ENCODE peak calls at places on chromosomes 13 and 19, in six cellular contexts. Z is A549; E is left ventricle myocardium inferior; Y is BE2C; R is IMR-90; B is CD8-positive, alpha-beta memory T cell. I is an unnamed sample.

GRCh38 chr19:8206147-8207087 is 2.8 kb upstream of the CERS4 start:
- DNase-seq in Z (no peak), E (no peak), Y (no peak), R (no peak), B (no peak), I (no peak)

GRCh38 chr13:54356849-54357248 is 1328.2 kb downstream of the OLFM4 start:
- DNase-seq in Z (no peak), E (no peak), Y (no peak), R (no peak), B (no peak), I (no peak)

GRCh38 chr13:20127263-20127562 is 33.6 kb downstream of the GJA3 start:
- DNase-seq in Z (no peak), E (no peak), Y (no peak), R (no peak), B (no peak), I (peak)

GRCh38 chr19:45958763-45959516 is 14.7 kb downstream of the NOVA2 start:
- DNase-seq in Z (no peak), E (no peak), Y (no peak), R (no peak), B (no peak), I (no peak)

GRCh38 chr13:110912651-110913051 is 2.2 kb downstream of the ANKRD10 start:
- DNase-seq in Z (peak), E (no peak), Y (no peak), R (peak), B (no peak), I (no peak)

GRCh38 chr19:57016076-57016475 is 103.7 kb upstream of the USP29 start:
- DNase-seq in Z (no peak), E (no peak), Y (no peak), R (no peak), B (no peak), I (no peak)

GRCh38 chr13:51501592-51502205 is 48.9 kb upstream of the INTS6 start:
- DNase-seq in Z (no peak), E (no peak), Y (no peak), R (peak), B (no peak), I (no peak)

GRCh38 chr19:45311640-45312039 is 11.0 kb downstream of the CKM start:
- DNase-seq in Z (no peak), E (no peak), Y (no peak), R (no peak), B (no peak), I (peak)

GRCh38 chr19:19514215-19514633 is 1.1 kb downstream of the TSSK6 start:
- DNase-seq in Z (no peak), E (peak), Y (no peak), R (no peak), B (no peak), I (no peak)

GRCh38 chr13:34901577-34901976 is 40.5 kb upstream of the NBEA start:
- DNase-seq in Z (no peak), E (no peak), Y (no peak), R (no peak), B (no peak), I (no peak)

GRCh38 chr19:56477429-56478338 is 539 bp upstream of the ZNF667 start:
- DNase-seq in Z (no peak), E (peak), Y (peak), R (peak), B (peak), I (peak)

GRCh38 chr13:99009987-99010551 is 32.2 kb upstream of the DOCK9 start:
- DNase-seq in Z (no peak), E (no peak), Y (no peak), R (no peak), B (no peak), I (no peak)

GRCh38 chr19:7904074-7905020 is 670 bp downstream of the MAP2K7 start:
- DNase-seq in Z (no peak), E (no peak), Y (peak), R (no peak), B (peak), I (peak)

GRCh38 chr19:45103625-45104319 is 10.8 kb downstream of the PPP1R37 start:
- DNase-seq in Z (no peak), E (no peak), Y (no peak), R (no peak), B (no peak), I (no peak)

GRCh38 chr19:21483589-21484170 is 21.7 kb upstream of the ZNF429 start:
- DNase-seq in Z (peak), E (peak), Y (peak), R (no peak), B (peak), I (peak)

GRCh38 chr19:32268381-32268780 is 77.0 kb upstream of the ZNF507 start:
- DNase-seq in Z (no peak), E (no peak), Y (no peak), R (no peak), B (no peak), I (no peak)

GRCh38 chr13:78659450-78660110 is 625 bp upstream of the OBI1 start:
- DNase-seq in Z (no peak), E (no peak), Y (no peak), R (peak), B (no peak), I (no peak)

GRCh38 chr19:19406878-19407639 is 1.6 kb downstream of the GATAD2A start:
- DNase-seq in Z (peak), E (no peak), Y (peak), R (peak), B (peak), I (peak)

GRCh38 chr19:16628183-16628983 is at the start of gene MED26:
- DNase-seq in Z (peak), E (peak), Y (peak), R (peak), B (peak), I (peak)

GRCh38 chr13:49124693-49125304 is 95.3 kb upstream of the MLNR start:
- DNase-seq in Z (no peak), E (no peak), Y (no peak), R (no peak), B (no peak), I (no peak)

GRCh38 chr13:39527961-39528720 is 74.9 kb downstream of the LHFPL6 start:
- DNase-seq in Z (peak), E (no peak), Y (no peak), R (peak), B (no peak), I (no peak)

GRCh38 chr13:29849071-29849541 is 1.3 kb downstream of the UBL3 start:
- DNase-seq in Z (peak), E (no peak), Y (no peak), R (peak), B (peak), I (peak)

GRCh38 chr13:26653310-26653709 is 95.8 kb downstream of the WASF3 start:
- DNase-seq in Z (no peak), E (no peak), Y (no peak), R (peak), B (no peak), I (no peak)

GRCh38 chr13:109336730-109337129 is 449.7 kb downstream of the IRS2 start:
- DNase-seq in Z (peak), E (no peak), Y (no peak), R (peak), B (no peak), I (no peak)

GRCh38 chr13:41034382-41034781 is 15.3 kb upstream of the ELF1 start:
- DNase-seq in Z (no peak), E (no peak), Y (no peak), R (no peak), B (no peak), I (no peak)

GRCh38 chr19:57566396-57567256 is 7.0 kb upstream of the ZNF550 start:
- DNase-seq in Z (peak), E (no peak), Y (peak), R (peak), B (no peak), I (no peak)

GRCh38 chr13:106736941-106737340 is 169.0 kb upstream of the ARGLU1 start:
- DNase-seq in Z (no peak), E (no peak), Y (no peak), R (no peak), B (no peak), I (no peak)

GRCh38 chr13:54965881-54966280 is 1937.3 kb downstream of the OLFM4 start:
- DNase-seq in Z (no peak), E (no peak), Y (no peak), R (no peak), B (no peak), I (no peak)

GRCh38 chr19:33177417-33177976 is 16.6 kb upstream of the LRP3 start:
- DNase-seq in Z (peak), E (no peak), Y (peak), R (no peak), B (peak), I (no peak)

GRCh38 chr13:72186730-72187422 is 319.9 kb upstream of the DACH1 start:
- DNase-seq in Z (no peak), E (no peak), Y (no peak), R (no peak), B (no peak), I (no peak)

GRCh38 chr19:18612772-18613588 is at the start of gene TMEM59L:
- DNase-seq in Z (no peak), E (no peak), Y (peak), R (no peak), B (peak), I (no peak)

GRCh38 chr13:79874396-79875360 is 393.7 kb downstream of the NDFIP2 start:
- DNase-seq in Z (no peak), E (no peak), Y (no peak), R (peak), B (no peak), I (no peak)

GRCh38 chr19:13150919-13151604 is 851 bp downstream of the IER2 start:
- DNase-seq in Z (no peak), E (peak), Y (no peak), R (no peak), B (peak), I (no peak)

GRCh38 chr19:56946164-56946563 is 105.6 kb upstream of the PEG3 start:
- DNase-seq in Z (no peak), E (no peak), Y (no peak), R (no peak), B (no peak), I (no peak)

GRCh38 chr19:45443462-45444317 is 20.0 kb upstream of the ERCC1 start:
- DNase-seq in Z (peak), E (peak), Y (peak), R (peak), B (peak), I (peak)

GRCh38 chr19:33397536-33398360 is 24.2 kb downstream of the CEBPG start:
- DNase-seq in Z (no peak), E (no peak), Y (peak), R (no peak), B (peak), I (no peak)

GRCh38 chr19:55738302-55738701 is at the start of gene NLRP9:
- DNase-seq in Z (no peak), E (no peak), Y (no peak), R (no peak), B (no peak), I (no peak)

GRCh38 chr13:97567510-97568243 is 133.7 kb downstream of the RAP2A start:
- DNase-seq in Z (peak), E (no peak), Y (no peak), R (peak), B (no peak), I (no peak)

DNA sequence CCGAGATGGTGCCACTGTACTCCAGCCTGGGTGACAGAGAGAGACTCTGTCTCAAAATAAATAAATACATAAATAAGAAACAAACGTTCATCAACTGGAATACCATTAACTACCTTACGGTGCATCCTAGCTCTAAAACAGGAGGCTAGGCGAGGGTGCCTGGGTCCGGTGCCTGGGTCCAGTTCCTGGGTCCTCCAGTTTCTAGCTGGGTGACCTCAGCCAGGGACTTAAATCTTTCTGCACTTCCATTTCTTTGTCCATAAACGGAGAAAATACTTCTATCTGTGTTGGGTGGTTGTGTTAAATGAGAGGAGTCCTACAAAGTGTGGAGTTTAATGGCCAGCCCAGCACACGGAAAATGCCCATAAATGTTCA is 34.0 kb downstream of the RFX2 start:
- DNase-seq in Z (no peak), E (no peak), Y (no peak), R (no peak), B (no peak), I (no peak)
- H3K4me3 ChIP-seq in Z (no peak), E (no peak), Y (no peak), R (no peak), B (no peak), I (no peak)

GRCh38 chr19:1135454-1135853 is 31.7 kb downstream of the GPX4 start:
- DNase-seq in Z (no peak), E (no peak), Y (no peak), R (no peak), B (no peak), I (no peak)

GRCh38 chr19:1134431-1134830 is 30.6 kb downstream of the GPX4 start:
- DNase-seq in Z (no peak), E (no peak), Y (no peak), R (no peak), B (no peak), I (no peak)

GRCh38 chr19:1138121-1138520 is 34.3 kb downstream of the GPX4 start:
- DNase-seq in Z (no peak), E (no peak), Y (no peak), R (no peak), B (no peak), I (no peak)

GRCh38 chr19:1136918-1137317 is 33.1 kb downstream of the GPX4 start:
- DNase-seq in Z (no peak), E (no peak), Y (no peak), R (no peak), B (no peak), I (no peak)

DNA sequence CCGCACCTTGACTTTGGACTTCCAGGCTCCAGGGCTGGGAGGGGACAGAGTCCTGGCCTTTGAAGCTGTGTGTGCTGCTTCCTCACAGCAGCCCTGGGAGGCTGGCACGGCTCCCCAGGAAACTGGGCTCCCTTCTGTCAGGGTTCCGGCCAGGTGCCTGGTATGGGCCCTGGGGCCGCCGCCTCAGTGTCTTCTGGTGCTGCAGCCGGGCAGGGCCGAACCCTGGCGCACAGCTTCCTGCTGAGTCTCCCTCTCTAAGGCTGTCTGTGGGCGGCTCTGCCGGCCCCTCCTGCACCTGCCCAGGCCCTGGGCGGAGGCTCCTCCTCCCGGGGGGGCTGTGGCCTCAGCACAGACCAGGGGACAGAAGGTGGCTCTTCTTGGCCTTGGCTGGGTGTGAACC is 32.4 kb downstream of the GPX4 start:
- DNase-seq in Z (no peak), E (no peak), Y (no peak), R (no peak), B (no peak), I (no peak)
- H3K4me3 ChIP-seq in Z (no peak), E (no peak), Y (no peak), R (no peak), B (no peak), I (no peak)

GRCh38 chr19:5101871-5102270 is 133.0 kb downstream of the KDM4B start:
- DNase-seq in Z (no peak), E (no peak), Y (no peak), R (no peak), B (no peak), I (no peak)
- H3K4me3 ChIP-seq in Z (no peak), E (no peak), Y (no peak), R (no peak), B (no peak), I (no peak)

GRCh38 chr19:49639401-49640112 is 386 bp downstream of the RRAS start:
- DNase-seq in Z (no peak), E (no peak), Y (no peak), R (no peak), B (peak), I (no peak)

GRCh38 chr19:49637865-49638350 is 2.0 kb downstream of the RRAS start:
- DNase-seq in Z (peak), E (peak), Y (peak), R (peak), B (peak), I (peak)

GRCh38 chr19:49640113-49640898 is at the start of gene RRAS:
- DNase-seq in Z (peak), E (peak), Y (peak), R (peak), B (peak), I (peak)

GRCh38 chr19:49636230-49636932 is 3.6 kb downstream of the RRAS start:
- DNase-seq in Z (no peak), E (no peak), Y (no peak), R (no peak), B (no peak), I (no peak)

DNA sequence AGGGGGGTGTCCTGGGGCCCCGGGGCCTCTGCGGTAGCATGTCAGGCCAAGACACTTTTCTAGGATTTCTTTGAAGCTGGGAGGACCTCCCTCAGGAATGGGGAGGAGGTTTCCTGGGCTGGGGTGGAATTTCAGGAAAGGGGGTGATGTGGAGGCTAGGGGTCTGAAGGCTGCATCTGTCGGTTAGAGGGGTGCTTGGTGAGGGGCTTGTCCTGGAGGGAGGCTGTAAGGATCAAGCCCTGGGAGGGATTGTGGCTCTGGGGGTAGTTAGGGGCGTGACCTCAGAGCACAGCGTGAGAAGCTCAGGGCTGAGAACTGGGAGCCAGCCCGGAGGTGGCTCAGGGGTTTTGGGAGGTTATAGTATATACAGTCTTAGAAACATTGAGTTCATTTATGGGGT is 1.6 kb downstream of the RRAS start:
- DNase-seq in Z (peak), E (no peak), Y (no peak), R (no peak), B (peak), I (no peak)
- H3K4me3 ChIP-seq in Z (peak), E (peak), Y (no peak), R (peak), B (no peak), I (no peak)

GRCh38 chr13:31719214-31719613 is 20.1 kb upstream of the RXFP2 start:
- DNase-seq in Z (no peak), E (no peak), Y (no peak), R (no peak), B (no peak), I (no peak)
- H3K4me3 ChIP-seq in Z (no peak), E (no peak), Y (no peak), R (no peak), B (no peak), I (no peak)

GRCh38 chr19:15047680-15048079 is 1.6 kb upstream of the CASP14 start:
- DNase-seq in Z (no peak), E (no peak), Y (no peak), R (no peak), B (no peak), I (no peak)

GRCh38 chr19:15050639-15051038 is 1.4 kb downstream of the CASP14 start:
- DNase-seq in Z (no peak), E (no peak), Y (no peak), R (no peak), B (no peak), I (no peak)

GRCh38 chr19:15048885-15049541 is at the start of gene CASP14:
- DNase-seq in Z (no peak), E (no peak), Y (no peak), R (no peak), B (no peak), I (no peak)

DNA sequence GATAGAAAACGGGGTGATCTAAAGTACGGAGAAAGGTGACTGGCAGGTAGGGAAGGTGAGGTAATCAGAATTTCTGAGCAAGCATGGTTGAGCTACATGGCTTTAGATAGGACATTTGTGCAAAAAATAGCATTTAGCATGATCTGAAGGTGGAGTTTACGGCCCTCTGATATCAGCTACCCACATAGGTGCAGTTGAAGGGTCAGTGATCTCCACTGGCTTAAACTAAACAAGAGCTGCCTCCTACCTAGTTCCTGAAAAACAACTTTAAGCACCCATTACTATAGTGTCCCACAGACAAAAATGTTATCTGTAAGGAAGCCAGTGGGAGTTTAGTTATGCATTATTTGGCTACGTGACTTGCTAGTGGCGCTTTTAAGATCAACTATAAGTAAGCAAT is 1.2 kb upstream of the CASP14 start:
- DNase-seq in Z (no peak), E (no peak), Y (no peak), R (no peak), B (no peak), I (no peak)
- H3K4me3 ChIP-seq in Z (no peak), E (no peak), Y (no peak), R (no peak), B (no peak), I (no peak)

DNA sequence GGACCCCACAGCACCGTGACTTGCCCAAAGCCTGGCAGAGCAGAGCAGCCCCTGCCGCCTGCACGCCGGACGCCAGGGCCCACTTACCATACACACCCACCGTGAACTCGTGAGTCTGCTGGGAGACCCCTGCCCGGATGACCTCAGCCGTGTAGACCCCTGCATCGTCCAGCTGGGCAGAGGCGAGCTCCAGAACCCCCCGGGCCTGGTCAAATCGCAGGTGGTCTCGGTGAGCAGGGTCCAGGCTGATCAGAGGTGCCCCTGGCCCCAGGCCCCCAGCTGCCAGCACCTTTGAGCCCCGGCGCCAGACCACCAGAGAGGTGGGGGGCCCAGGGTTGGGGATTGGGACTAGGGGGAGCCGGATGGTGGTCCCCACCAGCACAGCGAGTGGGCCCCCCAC is 873 bp downstream of the VSIG10L start:
- DNase-seq in Z (no peak), E (no peak), Y (no peak), R (no peak), B (peak), I (no peak)
- H3K4me3 ChIP-seq in Z (peak), E (no peak), Y (no peak), R (no peak), B (no peak), I (no peak)

DNA sequence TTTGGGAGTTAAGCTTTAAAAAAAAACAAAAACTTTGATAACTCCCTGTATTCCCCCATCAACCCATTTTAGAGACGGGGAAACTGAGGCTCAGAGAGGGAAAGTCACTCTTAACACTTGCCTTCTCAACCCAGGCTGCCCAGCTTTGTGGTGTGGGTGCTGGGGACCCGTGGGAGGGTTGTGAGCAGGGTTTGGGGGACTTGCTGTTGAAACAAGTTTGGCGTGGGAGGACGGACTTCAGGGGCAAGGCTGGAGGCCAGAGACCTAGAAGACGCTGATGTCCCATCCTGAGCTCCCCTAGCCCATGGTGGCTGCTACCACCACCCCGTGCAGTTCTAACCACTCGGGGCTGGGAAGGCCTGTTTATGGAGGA is 747 bp upstream of the CACTIN start:
- DNase-seq in Z (no peak), E (no peak), Y (no peak), R (no peak), B (no peak), I (no peak)
- H3K4me3 ChIP-seq in Z (peak), E (peak), Y (no peak), R (peak), B (peak), I (no peak)